ENCODE peak calls at places on chromosomes 4 and X, in five cellular contexts. W is GM23248, L is fibroblast of lung, X is neural progenitor cell, P is PC-3. R is an unnamed sample.

GRCh38 chr4:3450643-3451042 is 8.9 kb downstream of the HGFAC start:
- DNase-seq in W (no peak), L (no peak), X (no peak), P (no peak), R (no peak)

GRCh38 chr4:140926672-140927071 is 170.5 kb upstream of the TBC1D9 start:
- DNase-seq in W (peak), L (peak), X (no peak), P (no peak), R (no peak)

GRCh38 chrX:43560247-43560946 is 95.7 kb upstream of the MAOA start:
- DNase-seq in W (no peak), L (no peak), X (no peak), P (no peak), R (no peak)

GRCh38 chr4:86855572-86855971 is 6.4 kb upstream of the SLC10A6 start:
- DNase-seq in W (peak), L (peak), X (no peak), P (peak), R (no peak)

GRCh38 chr4:82765134-82765533 is 33.5 kb downstream of the SCD5 start:
- DNase-seq in W (no peak), L (no peak), X (no peak), P (no peak), R (no peak)

GRCh38 chrX:136586386-136586785 is 54.4 kb downstream of the VGLL1 start:
- DNase-seq in W (peak), L (peak), X (no peak), P (peak), R (no peak)

GRCh38 chr4:165668694-165669093 is 204.3 kb upstream of the TLL1 start:
- DNase-seq in W (no peak), L (peak), X (peak), P (no peak), R (no peak)

GRCh38 chr4:88722276-88722780 is 24.7 kb upstream of the NAP1L5 start:
- DNase-seq in W (no peak), L (no peak), X (no peak), P (no peak), R (no peak)

GRCh38 chr4:112706840-112707207 is 69.9 kb downstream of the LARP7 start:
- DNase-seq in W (no peak), L (no peak), X (no peak), P (no peak), R (no peak)

GRCh38 chr4:118682928-118683327 is 2.3 kb upstream of the METTL14 start:
- DNase-seq in W (peak), L (peak), X (peak), P (peak), R (peak)

GRCh38 chr4:16846520-16847117 is 51.8 kb downstream of the LDB2 start:
- DNase-seq in W (no peak), L (no peak), X (peak), P (no peak), R (no peak)

GRCh38 chr4:75249739-75250138 is 264.5 kb downstream of the RCHY1 start:
- DNase-seq in W (no peak), L (no peak), X (no peak), P (no peak), R (no peak)

GRCh38 chrX:134462927-134463326 is 3.0 kb downstream of the HPRT1 start:
- DNase-seq in W (no peak), L (no peak), X (no peak), P (no peak), R (no peak)

GRCh38 chr4:15100994-15101695 is 98.9 kb downstream of the CPEB2 start:
- DNase-seq in W (peak), L (peak), X (no peak), P (peak), R (no peak)

GRCh38 chrX:132435222-132435621 is 53.6 kb downstream of the MBNL3 start:
- DNase-seq in W (peak), L (no peak), X (no peak), P (peak), R (no peak)

GRCh38 chrX:44843753-44844152 is at the start of gene DUSP21:
- DNase-seq in W (no peak), L (no peak), X (peak), P (no peak), R (no peak)

GRCh38 chr4:159632031-159632430 is 529.2 kb downstream of the RAPGEF2 start:
- DNase-seq in W (no peak), L (no peak), X (no peak), P (no peak), R (no peak)

GRCh38 chrX:148288451-148288850 is 212.0 kb upstream of the AFF2 start:
- DNase-seq in W (no peak), L (no peak), X (no peak), P (no peak), R (no peak)

DNA sequence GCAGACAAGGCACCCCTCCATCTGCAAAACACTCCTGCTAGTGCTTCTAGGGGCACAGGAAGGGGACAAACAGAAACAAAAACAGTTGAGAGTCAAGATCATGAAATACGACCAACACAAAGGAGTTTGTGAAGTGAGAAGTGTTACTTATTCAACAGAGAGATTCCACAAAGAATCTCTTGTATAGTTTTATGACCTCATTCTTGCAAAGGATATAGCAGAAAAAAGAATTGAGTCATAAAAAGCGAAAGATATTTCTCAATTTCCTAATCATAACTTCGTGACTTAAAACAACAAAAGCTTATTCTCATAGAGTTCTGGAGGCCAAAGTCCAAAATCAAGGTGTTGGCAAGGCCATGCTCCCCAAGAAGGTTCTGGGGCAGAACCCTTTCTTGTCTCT is 40.7 kb downstream of the TIGD4 start:
- DNase-seq in W (peak), L (no peak), X (no peak), P (no peak), R (no peak)
- H2AFZ ChIP-seq in W (peak), L (no peak), X (no peak), P (no peak), R (no peak)

GRCh38 chr4:106971586-106971985 is 64.5 kb downstream of the DKK2 start:
- DNase-seq in W (no peak), L (no peak), X (peak), P (no peak), R (no peak)
- H2AFZ ChIP-seq in W (no peak), L (no peak), X (no peak), P (no peak), R (no peak)

GRCh38 chrX:76454456-76454927 is 27.0 kb downstream of the MAGEE1 start:
- DNase-seq in W (peak), L (peak), X (peak), P (peak), R (peak)

GRCh38 chrX:76453737-76454406 is 26.4 kb downstream of the MAGEE1 start:
- DNase-seq in W (no peak), L (no peak), X (peak), P (no peak), R (no peak)
- H2AFZ ChIP-seq in W (no peak), L (no peak), X (no peak), P (no peak), R (no peak)

GRCh38 chrX:16552546-16552945 is 97.4 kb upstream of the S100G start:
- DNase-seq in W (peak), L (peak), X (no peak), P (peak), R (no peak)
- H2AFZ ChIP-seq in W (no peak), L (no peak), X (no peak), P (peak), R (no peak)

GRCh38 chr4:51851090-51851936 is 8.4 kb downstream of the DCUN1D4 start:
- DNase-seq in W (no peak), L (no peak), X (peak), P (no peak), R (no peak)

GRCh38 chr4:51855270-51855669 is 12.3 kb downstream of the DCUN1D4 start:
- DNase-seq in W (no peak), L (no peak), X (no peak), P (no peak), R (no peak)

GRCh38 chr4:51855751-51856150 is 12.8 kb downstream of the DCUN1D4 start:
- DNase-seq in W (no peak), L (no peak), X (no peak), P (no peak), R (no peak)

GRCh38 chr4:51851937-51852290 is 9.0 kb downstream of the DCUN1D4 start:
- DNase-seq in W (no peak), L (no peak), X (peak), P (no peak), R (no peak)

GRCh38 chr4:51853027-51853682 is 10.2 kb downstream of the DCUN1D4 start:
- DNase-seq in W (peak), L (peak), X (no peak), P (no peak), R (no peak)
- H2AFZ ChIP-seq in W (peak), L (no peak), X (no peak), P (no peak), R (no peak)

GRCh38 chrX:127574829-127575228 is 477.4 kb downstream of the ACTRT1 start:
- DNase-seq in W (no peak), L (no peak), X (no peak), P (no peak), R (no peak)

DNA sequence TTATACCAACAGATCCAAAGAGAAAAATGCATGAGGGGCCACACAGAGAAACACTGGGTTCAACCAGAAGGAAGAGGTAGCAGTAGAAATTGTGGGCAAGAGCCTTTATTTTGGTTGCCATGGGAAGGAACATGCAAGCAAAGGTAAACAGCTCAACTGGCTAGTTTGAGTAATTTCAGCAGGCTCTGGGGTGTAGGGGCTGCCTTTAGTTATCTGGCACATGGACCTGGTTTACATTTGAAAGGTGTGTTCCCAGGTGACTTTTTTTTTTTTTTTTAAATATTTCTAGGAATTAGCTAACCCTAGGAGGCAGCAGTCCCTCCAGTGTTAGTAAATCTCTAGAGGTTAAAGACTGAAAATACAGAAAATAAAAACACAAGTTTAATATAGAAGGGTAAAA is 481.9 kb downstream of the ACTRT1 start:
- DNase-seq in W (no peak), L (no peak), X (no peak), P (no peak), R (no peak)
- H2AFZ ChIP-seq in W (no peak), L (no peak), X (no peak), P (no peak), R (no peak)

GRCh38 chrX:116009348-116009747 is 161.2 kb upstream of the AGTR2 start:
- DNase-seq in W (no peak), L (no peak), X (no peak), P (no peak), R (no peak)

GRCh38 chrX:116010939-116011338 is 159.6 kb upstream of the AGTR2 start:
- DNase-seq in W (no peak), L (no peak), X (no peak), P (no peak), R (no peak)

GRCh38 chrX:116009871-116010710 is 160.5 kb upstream of the AGTR2 start:
- DNase-seq in W (no peak), L (no peak), X (no peak), P (no peak), R (peak)
- H2AFZ ChIP-seq in W (no peak), L (no peak), X (no peak), P (no peak), R (peak)

GRCh38 chr4:151798678-151799416 is 38.0 kb upstream of the GATB start:
- DNase-seq in W (peak), L (peak), X (no peak), P (no peak), R (peak)
- H2AFZ ChIP-seq in W (no peak), L (no peak), X (no peak), P (no peak), R (peak)

GRCh38 chrX:15434205-15434604 is 50.0 kb upstream of the VEGFD start:
- DNase-seq in W (no peak), L (no peak), X (no peak), P (no peak), R (no peak)

GRCh38 chrX:15441464-15441863 is 51.7 kb downstream of the PIR start:
- DNase-seq in W (no peak), L (no peak), X (peak), P (no peak), R (no peak)

GRCh38 chrX:15436220-15436619 is 52.0 kb upstream of the VEGFD start:
- DNase-seq in W (peak), L (no peak), X (no peak), P (no peak), R (no peak)

GRCh38 chrX:15437724-15438123 is 53.5 kb upstream of the VEGFD start:
- DNase-seq in W (no peak), L (no peak), X (no peak), P (no peak), R (no peak)

GRCh38 chrX:15438332-15438731 is 54.1 kb upstream of the VEGFD start:
- DNase-seq in W (no peak), L (no peak), X (no peak), P (no peak), R (no peak)
- H2AFZ ChIP-seq in W (no peak), L (no peak), X (no peak), P (no peak), R (no peak)

R was measured in MM.1S.